ENCODE peak calls at places on chromosomes 1 and 21, in four cellular contexts. N, I, S and O are unnamed samples.
A peak's percentile ranks its signal among the peaks of the same experiment; 100 is the strongest.

GRCh38 chr1:52413410-52414104 is 9.2 kb downstream of the PRPF38A start:
- DNase-seq in S (no peak), I (no peak), N (no peak), O (no peak)

GRCh38 chr21:38095220-38095619 is 161.6 kb upstream of the KCNJ15 start:
- DNase-seq in I (no peak), N (no peak), S (no peak), O (no peak)

GRCh38 chr1:156246241-156246761 is 1.6 kb downstream of the PAQR6 start:
- DNase-seq in I (no peak), S (no peak), N (no peak), O (no peak)

GRCh38 chr1:43363283-43363934 is 4.4 kb downstream of the ELOVL1 start:
- DNase-seq in S (no peak), N (no peak), I (no peak), O (no peak)

GRCh38 chr1:214570442-214570841 is 19.0 kb upstream of the PTPN14 start:
- DNase-seq in I (no peak), S (no peak), N (peak; percentile 88), O (no peak)

GRCh38 chr21:41425954-41426655 is at the start of gene MX1:
- DNase-seq in S (peak; percentile 85), N (peak; percentile 55), I (peak; percentile 84), O (peak; percentile 52)

GRCh38 chr1:92274939-92275338 is 23.8 kb downstream of the GLMN start:
- DNase-seq in S (no peak), N (no peak), I (no peak), O (no peak)

GRCh38 chr1:10612446-10613160 is 137.9 kb downstream of the PEX14 start:
- DNase-seq in I (no peak), N (no peak), S (no peak), O (peak; percentile 57)

GRCh38 chr1:234969630-234970370 is 158.8 kb downstream of the TOMM20 start:
- DNase-seq in S (peak; percentile 73), I (no peak), N (peak; percentile 39), O (peak; percentile 73)

GRCh38 chr1:86375688-86376087 is 20.4 kb downstream of the ODF2L start:
- DNase-seq in S (no peak), N (no peak), I (no peak), O (no peak)

GRCh38 chr1:63599799-63600198 is 6.6 kb downstream of the PGM1 start:
- DNase-seq in S (no peak), N (no peak), I (no peak), O (no peak)

GRCh38 chr1:44826375-44827196 is 16.5 kb downstream of the PTCH2 start:
- DNase-seq in I (no peak), S (peak; percentile 80), N (no peak), O (no peak)

GRCh38 chr1:232344791-232345399 is 285.0 kb downstream of the SIPA1L2 start:
- DNase-seq in N (peak; percentile 78), I (no peak), S (no peak), O (no peak)

GRCh38 chr1:39322431-39322830 is 117.9 kb downstream of the MACF1 start:
- DNase-seq in I (no peak), N (no peak), S (no peak), O (no peak)

GRCh38 chr1:12556368-12556930 is 61.6 kb downstream of the DHRS3 start:
- DNase-seq in N (no peak), S (peak; percentile 83), I (no peak), O (no peak)

GRCh38 chr1:46517010-46517600 is 27.5 kb downstream of the DMBX1 start:
- DNase-seq in I (no peak), S (no peak), N (peak; percentile 91), O (no peak)

GRCh38 chr1:231359113-231359512 is 21.0 kb downstream of the SPRTN start:
- DNase-seq in I (no peak), N (peak; percentile 46), S (no peak), O (no peak)

GRCh38 chr1:193543259-193543658 is 356.8 kb upstream of the B3GALT2 start:
- DNase-seq in N (no peak), S (no peak), I (no peak), O (no peak)

GRCh38 chr1:24391882-24392603 is 21.5 kb downstream of the STPG1 start:
- DNase-seq in N (peak; percentile 79), S (peak; percentile 71), I (peak; percentile 51), O (no peak)

GRCh38 chr1:7922301-7922700 is 18.3 kb downstream of the TNFRSF9 start:
- DNase-seq in S (peak; percentile 73), I (no peak), N (no peak), O (no peak)

DNA sequence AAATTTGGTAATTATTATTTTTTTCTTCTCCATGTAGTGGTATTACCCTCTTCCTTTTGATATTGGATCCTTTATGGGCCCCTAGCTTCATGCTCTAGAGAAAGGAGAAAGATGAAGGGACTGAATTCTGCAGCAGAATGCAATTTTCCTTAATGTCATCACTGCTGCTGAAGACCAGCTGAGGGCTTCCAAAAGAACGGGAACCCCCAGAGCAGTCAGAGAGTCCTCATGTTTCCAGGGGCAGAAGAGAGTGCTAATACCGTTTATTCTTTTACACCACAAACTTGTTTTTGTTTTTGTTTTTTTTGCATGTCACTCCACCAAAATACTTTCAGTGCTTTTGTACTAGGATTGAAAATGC is 21.1 kb upstream of the TBX15 start:
- DNase-seq in N (no peak), I (no peak), S (no peak), O (no peak)
- H3K27me3 ChIP-seq in N (no peaks in the 10 kb centered on the region), I (peaks cover 66% of the 10 kb centered on the region), S (peaks cover 17% of the 10 kb centered on the region), O (peaks cover 37% of the 10 kb centered on the region)

GRCh38 chr1:238558746-238559145 is 668.0 kb upstream of the ZP4 start:
- DNase-seq in S (no peak), I (no peak), N (no peak), O (no peak)

GRCh38 chr1:238558156-238558555 is 667.4 kb upstream of the ZP4 start:
- DNase-seq in I (no peak), N (peak; percentile 56), S (no peak), O (no peak)

DNA sequence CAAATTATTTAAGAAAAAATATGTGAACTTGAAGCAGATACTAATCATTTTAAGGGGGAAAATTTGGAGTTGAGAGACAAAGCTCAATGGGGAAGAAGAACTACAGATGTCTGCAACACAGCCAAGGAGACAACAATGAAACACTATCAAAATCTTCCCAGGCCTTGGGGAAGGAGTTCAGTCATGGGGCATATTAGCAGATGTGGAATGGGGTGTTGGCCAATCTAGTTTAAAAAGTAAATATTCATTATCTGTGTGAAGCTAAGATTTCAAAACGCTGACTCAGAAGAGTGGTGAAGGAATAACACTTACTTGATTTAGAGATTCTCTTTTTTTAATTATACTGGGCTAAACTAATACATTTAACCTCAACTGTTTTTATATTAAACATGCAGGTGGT is 671.7 kb upstream of the ZP4 start:
- DNase-seq in S (no peak), N (no peak), I (no peak), O (no peak)
- H3K27ac ChIP-seq in S (no peak overlapping the region), N (no peak overlapping the region), I (no peak overlapping the region), O (no peak overlapping the region)

GRCh38 chr1:17764578-17764977 is 9.4 kb downstream of the ACTL8 start:
- DNase-seq in S (no peak), I (no peak), N (no peak), O (no peak)

GRCh38 chr1:17759114-17759513 is 4.0 kb downstream of the ACTL8 start:
- DNase-seq in N (no peak), I (no peak), S (no peak), O (no peak)

GRCh38 chr1:17763995-17764394 is 8.9 kb downstream of the ACTL8 start:
- DNase-seq in I (no peak), N (no peak), S (no peak), O (no peak)

GRCh38 chr1:17765444-17766411 is 10.6 kb downstream of the ACTL8 start:
- DNase-seq in S (no peak), N (peak; percentile 91), I (no peak), O (no peak)

DNA sequence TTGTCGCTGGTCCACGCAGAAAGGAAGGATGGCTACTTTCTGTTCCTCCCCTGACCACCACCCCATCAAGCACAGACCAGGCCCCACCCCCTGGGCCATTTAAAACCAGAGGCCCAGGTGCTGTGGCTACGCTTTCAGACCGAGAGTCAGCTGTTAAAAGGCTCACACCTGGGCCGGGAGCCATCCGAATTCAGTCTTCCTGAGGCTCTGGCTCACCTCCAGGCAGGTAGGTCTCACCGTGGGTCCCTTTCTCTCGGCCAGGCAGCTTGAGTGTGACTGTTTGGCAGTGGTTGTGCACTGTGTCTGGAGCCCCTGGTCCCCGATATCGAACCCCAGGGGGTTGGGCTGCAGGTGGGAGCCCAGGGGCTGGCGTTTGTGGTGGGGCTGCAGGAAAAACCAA is 7.2 kb downstream of the ACTL8 start:
- DNase-seq in I (no peak), S (no peak), N (no peak), O (no peak)
- H3K27me3 ChIP-seq in I (peaks cover 3% of the 10 kb centered on the region), S (no peaks in the 10 kb centered on the region), N (no peaks in the 10 kb centered on the region), O (peaks cover 18% of the 10 kb centered on the region)

GRCh38 chr1:225840713-225841112 is 30.8 kb downstream of the EPHX1 start:
- DNase-seq in S (no peak), I (no peak), N (no peak), O (peak; percentile 2)

GRCh38 chr1:225842788-225843425 is 33.0 kb downstream of the EPHX1 start:
- DNase-seq in I (no peak), S (no peak), N (no peak), O (no peak)

GRCh38 chr1:225838793-225839192 is 28.9 kb downstream of the EPHX1 start:
- DNase-seq in S (no peak), I (no peak), N (no peak), O (peak; percentile 30)

GRCh38 chr1:225842074-225842473 is 32.1 kb downstream of the EPHX1 start:
- DNase-seq in S (no peak), I (no peak), N (no peak), O (no peak)

GRCh38 chr1:225840223-225840610 is 30.3 kb downstream of the EPHX1 start:
- DNase-seq in I (no peak), S (no peak), N (no peak), O (no peak)
- H3K27ac ChIP-seq in I (no peak overlapping the region), S (no peak overlapping the region), N (no peak overlapping the region), O (no peak overlapping the region)

DNA sequence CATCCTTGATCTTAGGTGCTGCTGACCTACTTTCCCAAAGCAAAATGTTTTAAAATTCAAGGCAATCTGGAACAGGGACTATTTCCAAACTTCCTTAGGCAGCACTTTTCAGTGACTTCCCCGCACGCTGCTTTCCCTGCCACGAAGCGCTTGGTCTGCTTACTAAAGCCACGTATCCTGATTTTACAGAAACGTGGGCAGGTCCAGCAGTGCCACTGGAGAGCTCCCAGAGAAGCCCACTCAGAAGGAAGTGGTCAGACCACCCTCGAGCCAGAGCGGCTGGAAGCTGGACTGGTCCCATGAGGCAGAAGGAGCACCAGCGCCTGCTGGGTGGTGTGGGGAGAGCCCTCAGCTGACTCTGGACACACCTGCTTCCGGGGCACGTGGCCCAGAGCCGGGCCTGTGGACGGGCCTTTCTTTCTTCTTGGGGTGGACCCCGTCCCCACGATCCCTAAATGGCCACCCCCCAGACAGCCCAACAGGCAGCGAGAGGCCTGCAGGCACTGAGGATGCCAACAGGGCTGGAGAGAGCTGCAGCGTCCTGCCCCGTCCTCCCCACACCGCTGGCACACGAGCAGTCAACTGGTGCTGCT is 23.2 kb downstream of the PTTG1IP start:
- DNase-seq in I (no peak), S (no peak), N (no peak), O (no peak)
- H3K27me3 ChIP-seq in I (no peaks in the 10 kb centered on the region), S (no peaks in the 10 kb centered on the region), N (no peaks in the 10 kb centered on the region), O (no peaks in the 10 kb centered on the region)